ENCODE peak calls at places on chromosomes 7 and 10, in ten cellular contexts. One of them, this sample, is unnamed.
A peak's percentile ranks its signal among the peaks of the same experiment; 100 is the strongest.

GRCh38 chr10:7435674-7436073 is 24.8 kb upstream of the SFMBT2 start:
- DNase-seq in HTR-8/SVneo: no peak
- DNase-seq in activated effector memory CD4-positive, alpha-beta T cell treated with Interleukin-2 at 50 U/mL for 16 hours: no peak
- DNase-seq in iris pigment epithelial cell: no peak
- DNase-seq in kidney tubule cell: no peak
- DNase-seq in NCI-H1105: no peak
- DNase-seq in NCI-H774: no peak
- DNase-seq in GM06990: peak; percentile 17
- DNase-seq in suprapubic skin: no peak
- DNase-seq in ELF-1: no peak
- DNase-seq in this sample: no peak

GRCh38 chr7:104208421-104208780 is 588 bp upstream of the ORC5 start:
- DNase-seq in HTR-8/SVneo: no peak
- DNase-seq in activated effector memory CD4-positive, alpha-beta T cell treated with Interleukin-2 at 50 U/mL for 16 hours: no peak
- DNase-seq in iris pigment epithelial cell: no peak
- DNase-seq in kidney tubule cell: no peak
- DNase-seq in NCI-H1105: no peak
- DNase-seq in NCI-H774: no peak
- DNase-seq in GM06990: no peak
- DNase-seq in suprapubic skin: no peak
- DNase-seq in ELF-1: no peak
- DNase-seq in this sample: no peak

GRCh38 chr7:155371331-155371883 is 73.7 kb downstream of the INSIG1 start:
- DNase-seq in HTR-8/SVneo: no peak
- DNase-seq in activated effector memory CD4-positive, alpha-beta T cell treated with Interleukin-2 at 50 U/mL for 16 hours: no peak
- DNase-seq in iris pigment epithelial cell: no peak
- DNase-seq in kidney tubule cell: no peak
- DNase-seq in NCI-H1105: no peak
- DNase-seq in NCI-H774: no peak
- DNase-seq in GM06990: no peak
- DNase-seq in suprapubic skin: peak; percentile 60
- DNase-seq in ELF-1: no peak
- DNase-seq in this sample: no peak

GRCh38 chr7:142391191-142391992 is 133.5 kb upstream of the PRSS58 start:
- DNase-seq in HTR-8/SVneo: no peak
- DNase-seq in activated effector memory CD4-positive, alpha-beta T cell treated with Interleukin-2 at 50 U/mL for 16 hours: no peak
- DNase-seq in iris pigment epithelial cell: no peak
- DNase-seq in kidney tubule cell: no peak
- DNase-seq in NCI-H1105: no peak
- DNase-seq in NCI-H774: no peak
- DNase-seq in GM06990: no peak
- DNase-seq in suprapubic skin: no peak
- DNase-seq in ELF-1: peak; percentile 70
- DNase-seq in this sample: peak; percentile 31

GRCh38 chr7:134742688-134743350 is 36.6 kb upstream of the CALD1 start:
- DNase-seq in HTR-8/SVneo: no peak
- DNase-seq in activated effector memory CD4-positive, alpha-beta T cell treated with Interleukin-2 at 50 U/mL for 16 hours: no peak
- DNase-seq in iris pigment epithelial cell: peak; percentile 46
- DNase-seq in kidney tubule cell: no peak
- DNase-seq in NCI-H1105: no peak
- DNase-seq in NCI-H774: no peak
- DNase-seq in GM06990: no peak
- DNase-seq in suprapubic skin: no peak
- DNase-seq in ELF-1: no peak
- DNase-seq in this sample: no peak

GRCh38 chr7:154902600-154903082 is 100.3 kb downstream of the PAXIP1 start:
- DNase-seq in HTR-8/SVneo: no peak
- DNase-seq in activated effector memory CD4-positive, alpha-beta T cell treated with Interleukin-2 at 50 U/mL for 16 hours: no peak
- DNase-seq in iris pigment epithelial cell: no peak
- DNase-seq in kidney tubule cell: no peak
- DNase-seq in NCI-H1105: no peak
- DNase-seq in NCI-H774: no peak
- DNase-seq in GM06990: no peak
- DNase-seq in suprapubic skin: no peak
- DNase-seq in ELF-1: no peak
- DNase-seq in this sample: no peak

GRCh38 chr10:6065406-6065805 is 3.2 kb upstream of the IL2RA start:
- DNase-seq in HTR-8/SVneo: no peak
- DNase-seq in activated effector memory CD4-positive, alpha-beta T cell treated with Interleukin-2 at 50 U/mL for 16 hours: no peak
- DNase-seq in iris pigment epithelial cell: peak; percentile 10
- DNase-seq in kidney tubule cell: no peak
- DNase-seq in NCI-H1105: no peak
- DNase-seq in NCI-H774: no peak
- DNase-seq in GM06990: no peak
- DNase-seq in suprapubic skin: peak; percentile 45
- DNase-seq in ELF-1: no peak
- DNase-seq in this sample: no peak

GRCh38 chr7:26156454-26157365 is 4.7 kb downstream of the NFE2L3 start:
- DNase-seq in HTR-8/SVneo: peak; percentile 81
- DNase-seq in activated effector memory CD4-positive, alpha-beta T cell treated with Interleukin-2 at 50 U/mL for 16 hours: no peak
- DNase-seq in iris pigment epithelial cell: peak; percentile 98
- DNase-seq in kidney tubule cell: peak; percentile 96
- DNase-seq in NCI-H1105: no peak
- DNase-seq in NCI-H774: no peak
- DNase-seq in GM06990: peak; percentile 67
- DNase-seq in suprapubic skin: no peak
- DNase-seq in ELF-1: no peak
- DNase-seq in this sample: no peak

GRCh38 chr7:135512135-135512887 is 2.4 kb upstream of the CNOT4 start:
- DNase-seq in HTR-8/SVneo: peak; percentile 35
- DNase-seq in activated effector memory CD4-positive, alpha-beta T cell treated with Interleukin-2 at 50 U/mL for 16 hours: no peak
- DNase-seq in iris pigment epithelial cell: peak; percentile 73
- DNase-seq in kidney tubule cell: peak; percentile 78
- DNase-seq in NCI-H1105: peak; percentile 26
- DNase-seq in NCI-H774: peak; percentile 20
- DNase-seq in GM06990: peak; percentile 32
- DNase-seq in suprapubic skin: no peak
- DNase-seq in ELF-1: peak; percentile 3
- DNase-seq in this sample: peak; percentile 56

GRCh38 chr7:47779341-47779771 is 168.9 kb downstream of the PKD1L1 start:
- DNase-seq in HTR-8/SVneo: no peak
- DNase-seq in activated effector memory CD4-positive, alpha-beta T cell treated with Interleukin-2 at 50 U/mL for 16 hours: no peak
- DNase-seq in iris pigment epithelial cell: no peak
- DNase-seq in kidney tubule cell: no peak
- DNase-seq in NCI-H1105: no peak
- DNase-seq in NCI-H774: no peak
- DNase-seq in GM06990: no peak
- DNase-seq in suprapubic skin: no peak
- DNase-seq in ELF-1: no peak
- DNase-seq in this sample: no peak

GRCh38 chr7:44534501-44534900 is 6.6 kb downstream of the NPC1L1 start:
- DNase-seq in HTR-8/SVneo: peak; percentile 72
- DNase-seq in activated effector memory CD4-positive, alpha-beta T cell treated with Interleukin-2 at 50 U/mL for 16 hours: peak; percentile 23
- DNase-seq in iris pigment epithelial cell: peak; percentile 19
- DNase-seq in kidney tubule cell: peak; percentile 52
- DNase-seq in NCI-H1105: peak; percentile 6
- DNase-seq in NCI-H774: peak; percentile 75
- DNase-seq in GM06990: peak; percentile 31
- DNase-seq in suprapubic skin: no peak
- DNase-seq in ELF-1: peak; percentile 71
- DNase-seq in this sample: peak; percentile 18

GRCh38 chr10:4319870-4320367 is 506.1 kb upstream of the AKR1E2 start:
- DNase-seq in HTR-8/SVneo: no peak
- DNase-seq in activated effector memory CD4-positive, alpha-beta T cell treated with Interleukin-2 at 50 U/mL for 16 hours: no peak
- DNase-seq in iris pigment epithelial cell: no peak
- DNase-seq in kidney tubule cell: no peak
- DNase-seq in NCI-H1105: no peak
- DNase-seq in NCI-H774: no peak
- DNase-seq in GM06990: no peak
- DNase-seq in suprapubic skin: no peak
- DNase-seq in ELF-1: no peak
- DNase-seq in this sample: no peak

GRCh38 chr7:25424113-25424512 is 195.8 kb upstream of the NPVF start:
- DNase-seq in HTR-8/SVneo: no peak
- DNase-seq in activated effector memory CD4-positive, alpha-beta T cell treated with Interleukin-2 at 50 U/mL for 16 hours: no peak
- DNase-seq in iris pigment epithelial cell: no peak
- DNase-seq in kidney tubule cell: no peak
- DNase-seq in NCI-H1105: no peak
- DNase-seq in NCI-H774: no peak
- DNase-seq in GM06990: no peak
- DNase-seq in suprapubic skin: no peak
- DNase-seq in ELF-1: no peak
- DNase-seq in this sample: no peak

GRCh38 chr7:4240813-4241612 is 441.1 kb upstream of the FOXK1 start:
- DNase-seq in HTR-8/SVneo: no peak
- DNase-seq in activated effector memory CD4-positive, alpha-beta T cell treated with Interleukin-2 at 50 U/mL for 16 hours: no peak
- DNase-seq in iris pigment epithelial cell: no peak
- DNase-seq in kidney tubule cell: no peak
- DNase-seq in NCI-H1105: no peak
- DNase-seq in NCI-H774: no peak
- DNase-seq in GM06990: no peak
- DNase-seq in suprapubic skin: no peak
- DNase-seq in ELF-1: no peak
- DNase-seq in this sample: no peak

GRCh38 chr7:116776610-116777289 is 85.6 kb upstream of the CAPZA2 start:
- DNase-seq in HTR-8/SVneo: no peak
- DNase-seq in activated effector memory CD4-positive, alpha-beta T cell treated with Interleukin-2 at 50 U/mL for 16 hours: no peak
- DNase-seq in iris pigment epithelial cell: peak; percentile 87
- DNase-seq in kidney tubule cell: peak; percentile 98
- DNase-seq in NCI-H1105: no peak
- DNase-seq in NCI-H774: no peak
- DNase-seq in GM06990: no peak
- DNase-seq in suprapubic skin: no peak
- DNase-seq in ELF-1: no peak
- DNase-seq in this sample: no peak

GRCh38 chr10:23157691-23158369 is 34.3 kb upstream of the PTF1A start:
- DNase-seq in HTR-8/SVneo: peak; percentile 33
- DNase-seq in activated effector memory CD4-positive, alpha-beta T cell treated with Interleukin-2 at 50 U/mL for 16 hours: no peak
- DNase-seq in iris pigment epithelial cell: peak; percentile 66
- DNase-seq in kidney tubule cell: peak; percentile 60
- DNase-seq in NCI-H1105: peak; percentile 27
- DNase-seq in NCI-H774: peak; percentile 49
- DNase-seq in GM06990: no peak
- DNase-seq in suprapubic skin: no peak
- DNase-seq in ELF-1: peak; percentile 30
- DNase-seq in this sample: peak; percentile 0

GRCh38 chr10:21184216-21184615 is 287.1 kb upstream of the NEBL start:
- DNase-seq in HTR-8/SVneo: no peak
- DNase-seq in activated effector memory CD4-positive, alpha-beta T cell treated with Interleukin-2 at 50 U/mL for 16 hours: no peak
- DNase-seq in iris pigment epithelial cell: peak; percentile 84
- DNase-seq in kidney tubule cell: peak; percentile 53
- DNase-seq in NCI-H1105: no peak
- DNase-seq in NCI-H774: peak; percentile 22
- DNase-seq in GM06990: no peak
- DNase-seq in suprapubic skin: no peak
- DNase-seq in ELF-1: no peak
- DNase-seq in this sample: no peak

GRCh38 chr7:22094413-22095304 is 149.0 kb upstream of the CDCA7L start:
- DNase-seq in HTR-8/SVneo: no peak
- DNase-seq in activated effector memory CD4-positive, alpha-beta T cell treated with Interleukin-2 at 50 U/mL for 16 hours: no peak
- DNase-seq in iris pigment epithelial cell: no peak
- DNase-seq in kidney tubule cell: peak; percentile 32
- DNase-seq in NCI-H1105: no peak
- DNase-seq in NCI-H774: no peak
- DNase-seq in GM06990: no peak
- DNase-seq in suprapubic skin: no peak
- DNase-seq in ELF-1: peak; percentile 12
- DNase-seq in this sample: no peak

GRCh38 chr10:20922461-20922860 is 25.4 kb upstream of the NEBL start:
- DNase-seq in HTR-8/SVneo: no peak
- DNase-seq in activated effector memory CD4-positive, alpha-beta T cell treated with Interleukin-2 at 50 U/mL for 16 hours: no peak
- DNase-seq in iris pigment epithelial cell: no peak
- DNase-seq in kidney tubule cell: no peak
- DNase-seq in NCI-H1105: no peak
- DNase-seq in NCI-H774: no peak
- DNase-seq in GM06990: no peak
- DNase-seq in suprapubic skin: no peak
- DNase-seq in ELF-1: no peak
- DNase-seq in this sample: no peak

GRCh38 chr7:77565917-77566316 is 28.8 kb downstream of the PTPN12 start:
- DNase-seq in HTR-8/SVneo: no peak
- DNase-seq in activated effector memory CD4-positive, alpha-beta T cell treated with Interleukin-2 at 50 U/mL for 16 hours: no peak
- DNase-seq in iris pigment epithelial cell: peak; percentile 86
- DNase-seq in kidney tubule cell: peak; percentile 25
- DNase-seq in NCI-H1105: no peak
- DNase-seq in NCI-H774: no peak
- DNase-seq in GM06990: no peak
- DNase-seq in suprapubic skin: no peak
- DNase-seq in ELF-1: no peak
- DNase-seq in this sample: no peak

GRCh38 chr10:114590983-114591382 is 67.1 kb downstream of the ABLIM1 start:
- DNase-seq in HTR-8/SVneo: no peak
- DNase-seq in activated effector memory CD4-positive, alpha-beta T cell treated with Interleukin-2 at 50 U/mL for 16 hours: no peak
- DNase-seq in iris pigment epithelial cell: no peak
- DNase-seq in kidney tubule cell: peak; percentile 37
- DNase-seq in NCI-H1105: no peak
- DNase-seq in NCI-H774: no peak
- DNase-seq in GM06990: no peak
- DNase-seq in suprapubic skin: no peak
- DNase-seq in ELF-1: no peak
- DNase-seq in this sample: no peak

GRCh38 chr7:19482628-19483027 is 226.2 kb downstream of the POLR1F start:
- DNase-seq in HTR-8/SVneo: no peak
- DNase-seq in activated effector memory CD4-positive, alpha-beta T cell treated with Interleukin-2 at 50 U/mL for 16 hours: no peak
- DNase-seq in iris pigment epithelial cell: no peak
- DNase-seq in kidney tubule cell: no peak
- DNase-seq in NCI-H1105: no peak
- DNase-seq in NCI-H774: no peak
- DNase-seq in GM06990: no peak
- DNase-seq in suprapubic skin: no peak
- DNase-seq in ELF-1: no peak
- DNase-seq in this sample: no peak

GRCh38 chr7:36040679-36041078 is 112.4 kb upstream of the EEPD1 start:
- DNase-seq in HTR-8/SVneo: no peak
- DNase-seq in activated effector memory CD4-positive, alpha-beta T cell treated with Interleukin-2 at 50 U/mL for 16 hours: no peak
- DNase-seq in iris pigment epithelial cell: peak; percentile 64
- DNase-seq in kidney tubule cell: peak; percentile 13
- DNase-seq in NCI-H1105: no peak
- DNase-seq in NCI-H774: no peak
- DNase-seq in GM06990: no peak
- DNase-seq in suprapubic skin: no peak
- DNase-seq in ELF-1: no peak
- DNase-seq in this sample: no peak

GRCh38 chr7:47602272-47603004 is 20.5 kb upstream of the TNS3 start:
- DNase-seq in HTR-8/SVneo: no peak
- DNase-seq in activated effector memory CD4-positive, alpha-beta T cell treated with Interleukin-2 at 50 U/mL for 16 hours: no peak
- DNase-seq in iris pigment epithelial cell: no peak
- DNase-seq in kidney tubule cell: peak; percentile 65
- DNase-seq in NCI-H1105: no peak
- DNase-seq in NCI-H774: no peak
- DNase-seq in GM06990: no peak
- DNase-seq in suprapubic skin: no peak
- DNase-seq in ELF-1: peak; percentile 73
- DNase-seq in this sample: no peak

GRCh38 chr7:137657476-137658193 is 189.1 kb downstream of the DGKI start:
- DNase-seq in HTR-8/SVneo: no peak
- DNase-seq in activated effector memory CD4-positive, alpha-beta T cell treated with Interleukin-2 at 50 U/mL for 16 hours: no peak
- DNase-seq in iris pigment epithelial cell: no peak
- DNase-seq in kidney tubule cell: peak; percentile 60
- DNase-seq in NCI-H1105: no peak
- DNase-seq in NCI-H774: no peak
- DNase-seq in GM06990: no peak
- DNase-seq in suprapubic skin: no peak
- DNase-seq in ELF-1: no peak
- DNase-seq in this sample: no peak

GRCh38 chr10:29623797-29624196 is 11.0 kb downstream of the SVIL start:
- DNase-seq in HTR-8/SVneo: no peak
- DNase-seq in activated effector memory CD4-positive, alpha-beta T cell treated with Interleukin-2 at 50 U/mL for 16 hours: no peak
- DNase-seq in iris pigment epithelial cell: peak; percentile 52
- DNase-seq in kidney tubule cell: peak; percentile 60
- DNase-seq in NCI-H1105: no peak
- DNase-seq in NCI-H774: no peak
- DNase-seq in GM06990: no peak
- DNase-seq in suprapubic skin: no peak
- DNase-seq in ELF-1: no peak
- DNase-seq in this sample: no peak

GRCh38 chr7:43495572-43495971 is 87.3 kb upstream of the STK17A start:
- DNase-seq in HTR-8/SVneo: no peak
- DNase-seq in activated effector memory CD4-positive, alpha-beta T cell treated with Interleukin-2 at 50 U/mL for 16 hours: no peak
- DNase-seq in iris pigment epithelial cell: no peak
- DNase-seq in kidney tubule cell: peak; percentile 43
- DNase-seq in NCI-H1105: no peak
- DNase-seq in NCI-H774: no peak
- DNase-seq in GM06990: peak; percentile 22
- DNase-seq in suprapubic skin: no peak
- DNase-seq in ELF-1: no peak
- DNase-seq in this sample: no peak

GRCh38 chr10:18400201-18400910 is 251.0 kb downstream of the NSUN6 start:
- DNase-seq in HTR-8/SVneo: no peak
- DNase-seq in activated effector memory CD4-positive, alpha-beta T cell treated with Interleukin-2 at 50 U/mL for 16 hours: no peak
- DNase-seq in iris pigment epithelial cell: no peak
- DNase-seq in kidney tubule cell: no peak
- DNase-seq in NCI-H1105: peak; percentile 39
- DNase-seq in NCI-H774: peak; percentile 13
- DNase-seq in GM06990: peak; percentile 9
- DNase-seq in suprapubic skin: no peak
- DNase-seq in ELF-1: peak; percentile 27
- DNase-seq in this sample: no peak